ENCODE peak calls at places on chromosomes 5 and 9, in four cellular contexts. One of them, this sample, is unnamed.

GRCh38 chr9:20284601-20285289 is 337.6 kb downstream of the MLLT3 start:
- DNase-seq in choroid plexus epithelial cell: no peak
- DNase-seq in heart left ventricle: no peak
- DNase-seq in brain microvascular endothelial cell: no peak
- DNase-seq in this sample: no peak

GRCh38 chr5:150636391-150637244 is 3.8 kb upstream of the SYNPO start:
- DNase-seq in choroid plexus epithelial cell: peak; percentile 65
- DNase-seq in heart left ventricle: peak; percentile 80
- DNase-seq in brain microvascular endothelial cell: peak; percentile 67
- DNase-seq in this sample: no peak

GRCh38 chr9:36150529-36151305 is 14.2 kb downstream of the GLIPR2 start:
- DNase-seq in choroid plexus epithelial cell: no peak
- DNase-seq in heart left ventricle: no peak
- DNase-seq in brain microvascular endothelial cell: no peak
- DNase-seq in this sample: no peak

GRCh38 chr5:11319851-11320580 is 559.0 kb upstream of the DAP start:
- DNase-seq in choroid plexus epithelial cell: peak; percentile 5
- DNase-seq in heart left ventricle: no peak
- DNase-seq in brain microvascular endothelial cell: no peak
- DNase-seq in this sample: no peak

GRCh38 chr5:53427965-53428364 is 52.5 kb upstream of the FST start:
- DNase-seq in choroid plexus epithelial cell: no peak
- DNase-seq in heart left ventricle: no peak
- DNase-seq in brain microvascular endothelial cell: no peak
- DNase-seq in this sample: no peak

GRCh38 chr9:33719581-33720374 is 75.6 kb upstream of the PRSS3 start:
- DNase-seq in choroid plexus epithelial cell: peak; percentile 17
- DNase-seq in heart left ventricle: no peak
- DNase-seq in brain microvascular endothelial cell: no peak
- DNase-seq in this sample: peak; percentile 61

GRCh38 chr9:121652037-121652837 is 803 bp downstream of the DAB2IP start:
- DNase-seq in choroid plexus epithelial cell: no peak
- DNase-seq in heart left ventricle: peak; percentile 64
- DNase-seq in brain microvascular endothelial cell: no peak
- DNase-seq in this sample: peak; percentile 75

GRCh38 chr5:124745367-124746251 is 830 bp downstream of the ZNF608 start:
- DNase-seq in choroid plexus epithelial cell: peak; percentile 59
- DNase-seq in heart left ventricle: no peak
- DNase-seq in brain microvascular endothelial cell: no peak
- DNase-seq in this sample: no peak

GRCh38 chr9:135336722-135337490 is 142.7 kb upstream of the PPP1R26 start:
- DNase-seq in choroid plexus epithelial cell: no peak
- DNase-seq in heart left ventricle: no peak
- DNase-seq in brain microvascular endothelial cell: no peak
- DNase-seq in this sample: peak; percentile 37

GRCh38 chr5:168433982-168434381 is 52.3 kb upstream of the RARS1 start:
- DNase-seq in choroid plexus epithelial cell: no peak
- DNase-seq in heart left ventricle: no peak
- DNase-seq in brain microvascular endothelial cell: peak; percentile 19
- DNase-seq in this sample: no peak

GRCh38 chr9:78932849-78933627 is 636.1 kb downstream of the PSAT1 start:
- DNase-seq in choroid plexus epithelial cell: peak; percentile 77
- DNase-seq in heart left ventricle: no peak
- DNase-seq in brain microvascular endothelial cell: peak; percentile 37
- DNase-seq in this sample: no peak

GRCh38 chr5:56840597-56840996 is 25.2 kb downstream of the MAP3K1 start:
- DNase-seq in choroid plexus epithelial cell: no peak
- DNase-seq in heart left ventricle: no peak
- DNase-seq in brain microvascular endothelial cell: no peak
- DNase-seq in this sample: no peak

GRCh38 chr5:155729684-155730059 is 597.3 kb upstream of the SGCD start:
- DNase-seq in choroid plexus epithelial cell: no peak
- DNase-seq in heart left ventricle: peak; percentile 83
- DNase-seq in brain microvascular endothelial cell: no peak
- DNase-seq in this sample: peak; percentile 44

GRCh38 chr5:112846556-112846955 is 14.5 kb upstream of the SRP19 start:
- DNase-seq in choroid plexus epithelial cell: no peak
- DNase-seq in heart left ventricle: no peak
- DNase-seq in brain microvascular endothelial cell: no peak
- DNase-seq in this sample: no peak

GRCh38 chr5:112844489-112844888 is 16.6 kb upstream of the SRP19 start:
- DNase-seq in choroid plexus epithelial cell: no peak
- DNase-seq in heart left ventricle: no peak
- DNase-seq in brain microvascular endothelial cell: no peak
- DNase-seq in this sample: no peak

GRCh38 chr5:112847306-112847705 is 13.8 kb upstream of the SRP19 start:
- DNase-seq in choroid plexus epithelial cell: no peak
- DNase-seq in heart left ventricle: no peak
- DNase-seq in brain microvascular endothelial cell: no peak
- DNase-seq in this sample: no peak

GRCh38 chr5:112849912-112850311 is 11.2 kb upstream of the SRP19 start:
- DNase-seq in choroid plexus epithelial cell: no peak
- DNase-seq in heart left ventricle: no peak
- DNase-seq in brain microvascular endothelial cell: no peak
- DNase-seq in this sample: no peak

GRCh38 chr5:112848116-112848811 is 12.8 kb upstream of the SRP19 start:
- DNase-seq in choroid plexus epithelial cell: peak; percentile 91
- DNase-seq in heart left ventricle: no peak
- DNase-seq in brain microvascular endothelial cell: peak; percentile 58
- DNase-seq in this sample: peak; percentile 18
- H3K4me3 ChIP-seq in choroid plexus epithelial cell: no peak overlapping the region
- H3K4me3 ChIP-seq in heart left ventricle: no peak overlapping the region
- H3K4me3 ChIP-seq in brain microvascular endothelial cell: peak overlapping the region; percentile 2
- H3K4me3 ChIP-seq in this sample: no peak overlapping the region

GRCh38 chr5:172878585-172879433 is 44.8 kb downstream of the ERGIC1 start:
- DNase-seq in choroid plexus epithelial cell: peak; percentile 51
- DNase-seq in heart left ventricle: no peak
- DNase-seq in brain microvascular endothelial cell: peak; percentile 83
- DNase-seq in this sample: no peak
- H3K4me3 ChIP-seq in choroid plexus epithelial cell: no peak overlapping the region
- H3K4me3 ChIP-seq in heart left ventricle: peak overlapping the region; percentile 2
- H3K4me3 ChIP-seq in brain microvascular endothelial cell: no peak overlapping the region
- H3K4me3 ChIP-seq in this sample: no peak overlapping the region

GRCh38 chr5:17401509-17402290 is 96.3 kb upstream of the TAF11L2 start:
- DNase-seq in choroid plexus epithelial cell: no peak
- DNase-seq in heart left ventricle: no peak
- DNase-seq in brain microvascular endothelial cell: no peak
- DNase-seq in this sample: no peak

GRCh38 chr5:17399931-17400330 is 98.1 kb upstream of the TAF11L2 start:
- DNase-seq in choroid plexus epithelial cell: no peak
- DNase-seq in heart left ventricle: no peak
- DNase-seq in brain microvascular endothelial cell: no peak
- DNase-seq in this sample: no peak

GRCh38 chr5:17398866-17399835 is 98.9 kb upstream of the TAF11L2 start:
- DNase-seq in choroid plexus epithelial cell: no peak
- DNase-seq in heart left ventricle: no peak
- DNase-seq in brain microvascular endothelial cell: no peak
- DNase-seq in this sample: no peak

GRCh38 chr5:17402291-17403121 is 95.5 kb upstream of the TAF11L2 start:
- DNase-seq in choroid plexus epithelial cell: no peak
- DNase-seq in heart left ventricle: no peak
- DNase-seq in brain microvascular endothelial cell: no peak
- DNase-seq in this sample: no peak

DNA sequence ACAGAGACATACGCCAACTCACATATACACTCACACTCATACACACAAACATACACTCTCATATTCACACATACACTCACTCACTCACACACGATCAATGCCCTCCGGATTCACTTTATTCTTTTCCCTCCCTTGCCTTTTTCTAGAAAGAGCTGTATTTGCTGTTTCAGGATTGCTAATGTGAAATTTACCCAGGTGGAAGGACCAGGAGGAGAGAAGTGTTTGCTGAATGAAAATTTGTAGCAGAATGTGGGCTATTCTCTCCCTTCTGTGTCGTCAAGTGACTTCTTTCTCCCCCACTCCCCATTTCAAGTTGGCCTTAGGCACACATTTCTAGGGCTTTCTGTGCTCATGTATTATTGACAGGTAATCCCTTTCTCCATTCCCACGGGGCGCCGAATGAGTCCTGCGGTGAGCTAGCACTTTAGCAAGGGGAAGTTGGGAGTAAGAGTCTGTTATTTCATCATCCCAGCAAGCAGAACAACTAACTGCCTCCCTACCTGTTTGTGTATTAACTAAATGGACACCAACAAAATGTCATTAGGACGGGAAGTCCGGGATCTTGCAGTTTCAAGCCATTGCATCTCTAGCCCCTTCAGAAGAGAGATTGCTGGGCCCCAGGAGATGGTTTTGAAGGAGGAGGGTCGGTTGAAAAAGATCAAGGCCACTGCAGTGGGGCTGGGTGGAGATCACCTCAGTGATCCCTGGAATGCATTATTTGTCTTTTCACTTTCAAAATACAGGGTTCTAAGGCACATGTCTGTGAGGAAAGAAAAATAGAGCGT is 97.1 kb upstream of the TAF11L2 start:
- DNase-seq in choroid plexus epithelial cell: no peak
- DNase-seq in heart left ventricle: no peak
- DNase-seq in brain microvascular endothelial cell: no peak
- DNase-seq in this sample: no peak
- H3K4me3 ChIP-seq in choroid plexus epithelial cell: no peak overlapping the region
- H3K4me3 ChIP-seq in heart left ventricle: no peak overlapping the region
- H3K4me3 ChIP-seq in brain microvascular endothelial cell: no peak overlapping the region
- H3K4me3 ChIP-seq in this sample: no peak overlapping the region

GRCh38 chr9:137034709-137035506 is 3.0 kb upstream of the FUT7 start:
- DNase-seq in choroid plexus epithelial cell: peak; percentile 92
- DNase-seq in heart left ventricle: peak; percentile 80
- DNase-seq in brain microvascular endothelial cell: peak; percentile 68
- DNase-seq in this sample: peak; percentile 98
- H3K4me3 ChIP-seq in choroid plexus epithelial cell: no peak overlapping the region
- H3K4me3 ChIP-seq in heart left ventricle: no peak overlapping the region
- H3K4me3 ChIP-seq in brain microvascular endothelial cell: no peak overlapping the region
- H3K4me3 ChIP-seq in this sample: no peak overlapping the region

DNA sequence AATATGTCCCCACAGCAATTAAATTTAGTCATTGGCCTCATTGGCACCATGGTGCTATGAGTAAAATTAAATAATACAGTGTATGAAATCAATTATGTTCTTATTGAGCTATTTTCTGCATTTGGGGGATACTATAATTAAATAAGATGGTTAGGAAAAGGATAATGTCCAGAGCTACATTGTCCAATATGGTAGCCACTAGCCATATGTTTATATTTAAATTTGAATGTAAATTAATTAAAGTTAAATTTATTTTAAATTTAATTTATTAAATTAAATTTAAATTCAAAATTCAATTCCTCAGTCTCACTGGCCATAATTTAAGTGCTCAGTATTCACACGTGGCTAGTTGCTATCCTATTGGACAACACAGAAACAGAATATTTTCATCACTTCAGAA is 115.7 kb downstream of the SPATA31D1 start:
- DNase-seq in choroid plexus epithelial cell: no peak
- DNase-seq in heart left ventricle: no peak
- DNase-seq in brain microvascular endothelial cell: no peak
- DNase-seq in this sample: no peak
- H3K4me3 ChIP-seq in choroid plexus epithelial cell: no peak overlapping the region
- H3K4me3 ChIP-seq in heart left ventricle: no peak overlapping the region
- H3K4me3 ChIP-seq in brain microvascular endothelial cell: no peak overlapping the region
- H3K4me3 ChIP-seq in this sample: no peak overlapping the region